ENCODE peak calls at places on chromosome 11, in eight cellular contexts. W, T, Z, A, G, O, F and E are unnamed samples.
A peak's percentile ranks its signal among the peaks of the same experiment; 100 is the strongest.

GRCh38 chr11:114179234-114179941 is 116.8 kb upstream of the NNMT start:
- DNase-seq in W (peak; percentile 68), T (no peak), Z (peak; percentile 84), A (no peak), G (peak; percentile 85), O (peak; percentile 79), F (peak; percentile 94), E (no peak)

GRCh38 chr11:1927151-1928037 is 7.9 kb downstream of the TNNT3 start:
- DNase-seq in W (no peak), T (no peak), Z (no peak), A (no peak), G (no peak), O (peak; percentile 66), F (no peak), E (peak; percentile 2)

GRCh38 chr11:63505857-63506528 is at the start of gene LGALS12:
- DNase-seq in W (no peak), T (no peak), Z (peak; percentile 59), A (peak; percentile 26), G (no peak), O (no peak), F (no peak), E (no peak)

GRCh38 chr11:122310701-122311100 is 194.7 kb upstream of the BLID start:
- DNase-seq in W (no peak), T (no peak), Z (no peak), A (no peak), G (no peak), O (no peak), F (no peak), E (no peak)

GRCh38 chr11:128709402-128709801 is 15.5 kb downstream of the FLI1 start:
- DNase-seq in W (peak; percentile 98), T (no peak), Z (no peak), A (no peak), G (no peak), O (no peak), F (no peak), E (no peak)

GRCh38 chr11:133803026-133803425 is 42.3 kb downstream of the SPATA19 start:
- DNase-seq in W (no peak), T (no peak), Z (no peak), A (no peak), G (no peak), O (no peak), F (no peak), E (no peak)

GRCh38 chr11:3853935-3854659 is 1.4 kb upstream of the STIM1 start:
- DNase-seq in W (no peak), T (peak; percentile 68), Z (peak; percentile 57), A (no peak), G (no peak), O (no peak), F (peak; percentile 82), E (no peak)

GRCh38 chr11:25037431-25037830 is 540.6 kb downstream of the LUZP2 start:
- DNase-seq in W (no peak), T (no peak), Z (no peak), A (no peak), G (no peak), O (no peak), F (no peak), E (no peak)

GRCh38 chr11:808427-809286 is 1.1 kb upstream of the RPLP2 start:
- DNase-seq in W (no peak), T (no peak), Z (no peak), A (no peak), G (no peak), O (no peak), F (no peak), E (no peak)

GRCh38 chr11:46590740-46591606 is 2.9 kb downstream of the AMBRA1 start:
- DNase-seq in W (no peak), T (no peak), Z (no peak), A (no peak), G (no peak), O (no peak), F (no peak), E (no peak)

GRCh38 chr11:62980133-62980760 is 4.5 kb downstream of the SLC22A6 start:
- DNase-seq in W (peak; percentile 15), T (no peak), Z (no peak), A (no peak), G (no peak), O (no peak), F (no peak), E (peak; percentile 56)

GRCh38 chr11:58762284-58763119 is 30.8 kb upstream of the GLYAT start:
- DNase-seq in W (no peak), T (no peak), Z (no peak), A (no peak), G (no peak), O (no peak), F (no peak), E (no peak)

GRCh38 chr11:119100246-119100959 is 1.2 kb downstream of the DPAGT1 start:
- DNase-seq in W (peak; percentile 34), T (no peak), Z (no peak), A (no peak), G (no peak), O (no peak), F (no peak), E (peak; percentile 55)
- TF ChIP-seq CTCF in W (peak; percentile 65), T (peak; percentile 27), Z (peak; percentile 21), A (no peak), G (peak; percentile 21), O (no peak), F (no peak), E (peak; percentile 59)

DNA sequence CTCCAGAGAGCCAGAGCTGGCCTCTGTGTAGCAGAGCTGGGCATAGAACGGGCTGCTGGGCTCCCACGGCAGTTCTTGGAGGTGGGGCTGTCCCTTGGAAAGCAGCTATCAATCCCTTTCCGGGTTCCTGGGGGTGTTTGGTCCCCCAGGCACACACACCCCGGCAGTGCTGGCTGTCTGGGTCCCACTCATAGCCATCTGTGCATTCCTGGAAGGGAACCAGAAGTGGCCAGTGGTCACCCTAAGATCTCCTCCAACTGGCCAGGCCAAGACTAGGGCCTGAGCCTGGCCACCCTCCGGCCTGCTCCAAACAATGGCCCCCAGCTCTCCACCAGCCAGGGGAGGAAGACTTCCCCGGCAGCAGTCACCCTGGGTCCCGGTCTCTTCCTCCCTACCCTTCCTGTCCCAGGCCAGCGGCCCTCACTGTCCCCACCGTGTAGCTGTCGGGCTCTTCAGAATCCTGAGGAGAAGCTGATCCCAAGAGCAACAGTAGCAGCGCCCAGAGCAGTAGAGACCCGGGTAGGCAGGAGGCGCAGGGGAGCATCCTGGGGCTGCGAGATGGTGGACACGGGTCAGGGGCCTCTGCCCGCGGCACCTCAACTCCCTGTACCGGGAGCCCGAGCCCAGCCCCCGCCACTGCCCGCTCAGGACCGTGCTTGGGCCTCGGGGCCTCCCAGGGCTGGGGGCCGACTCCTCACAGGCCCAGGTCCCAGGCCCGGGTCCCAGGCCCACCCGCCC is 620 bp downstream of the EFEMP2 start:
- DNase-seq in W (peak; percentile 31), T (no peak), Z (peak; percentile 57), A (peak; percentile 56), G (no peak), O (peak; percentile 73), F (no peak), E (peak; percentile 56)
- TF ChIP-seq CTCF in W (peak; percentile 55), T (no peak), Z (no peak), A (no peak), G (no peak), O (no peak), F (no peak), E (no peak)

GRCh38 chr11:40302669-40303068 is 1156.8 kb downstream of the LRRC4C start:
- DNase-seq in W (peak; percentile 69), T (no peak), Z (no peak), A (no peak), G (no peak), O (no peak), F (no peak), E (no peak)

DNA sequence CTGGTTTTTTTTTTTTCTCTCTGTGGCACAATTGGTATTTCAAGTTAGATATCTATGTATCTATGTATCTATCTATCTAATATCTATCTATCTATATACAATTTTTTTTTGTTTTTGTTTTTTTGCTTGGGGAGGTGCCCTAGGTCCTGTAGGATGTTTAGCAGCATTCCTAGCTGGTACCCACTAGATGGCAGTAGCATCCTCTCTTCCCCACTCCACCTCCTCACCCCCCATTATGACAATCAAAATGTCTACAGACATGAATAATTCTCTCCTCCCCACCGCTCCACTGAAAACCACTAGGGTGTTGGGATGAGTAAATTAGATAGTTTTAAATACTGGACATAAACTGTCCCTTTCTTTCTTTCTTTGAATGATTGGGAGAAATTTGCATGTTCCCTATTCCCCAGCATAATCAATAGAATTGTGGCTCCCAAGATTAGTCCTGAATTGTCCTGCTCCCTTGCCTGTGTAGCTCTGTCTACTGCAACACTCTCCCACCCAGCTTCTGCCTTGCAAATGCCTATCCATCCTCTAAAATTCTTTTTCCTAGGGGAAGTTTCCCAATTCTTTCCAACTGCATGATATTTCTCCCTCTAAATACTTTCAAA is 1152.4 kb downstream of the LRRC4C start:
- DNase-seq in W (peak; percentile 59), T (no peak), Z (no peak), A (no peak), G (no peak), O (no peak), F (no peak), E (peak; percentile 65)
- TF ChIP-seq CTCF in W (peak; percentile 86), T (no peak), Z (peak; percentile 58), A (peak; percentile 37), G (peak; percentile 75), O (no peak), F (no peak), E (peak; percentile 75)

DNA sequence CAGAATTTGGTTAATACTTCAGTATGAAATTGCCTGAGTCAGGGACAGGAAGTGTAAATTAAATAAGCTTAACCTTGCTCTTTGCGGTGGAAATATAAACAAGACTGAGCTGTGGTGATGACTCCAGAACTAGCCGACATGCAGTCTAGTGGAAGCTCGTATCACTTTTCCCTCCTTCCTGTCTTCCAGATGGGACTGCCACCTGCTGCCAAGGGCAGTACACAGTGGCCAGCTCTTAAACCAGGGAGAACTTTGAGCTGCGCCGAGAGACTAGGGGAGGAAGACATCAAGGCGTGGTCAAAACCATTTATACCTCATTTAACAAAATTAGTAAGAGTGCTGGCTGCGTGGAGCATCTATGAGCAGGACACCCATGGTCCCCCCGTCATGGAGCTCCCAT is 31.3 kb upstream of the CTTN start:
- DNase-seq in W (peak; percentile 40), T (no peak), Z (no peak), A (no peak), G (no peak), O (no peak), F (no peak), E (no peak)
- TF ChIP-seq CTCF in W (peak; percentile 36), T (no peak), Z (no peak), A (no peak), G (no peak), O (no peak), F (no peak), E (no peak)